ENCODE peak calls at places on chromosomes 3 and 15, in four cellular contexts. T is HepG2, B is K562, D is WTC11. M is an unnamed sample.

GRCh38 chr3:65268411-65268810 is 580.6 kb upstream of the ADAMTS9 start:
- DNase-seq in T (no peak), B (no peak), D (no peak), M (no peak)

GRCh38 chr3:128271536-128272332 is 118.5 kb downstream of the EEFSEC start:
- DNase-seq in T (no peak), B (no peak), D (no peak), M (peak; percentile 51)

GRCh38 chr3:178304758-178305157 is 231.5 kb upstream of the KCNMB2 start:
- DNase-seq in T (no peak), B (no peak), D (no peak), M (no peak)

GRCh38 chr15:39625856-39626255 is 45.0 kb downstream of the THBS1 start:
- DNase-seq in T (no peak), B (no peak), D (no peak), M (no peak)

GRCh38 chr3:30492581-30493192 is 113.7 kb upstream of the TGFBR2 start:
- DNase-seq in T (peak; percentile 100), B (no peak), D (no peak), M (no peak)

GRCh38 chr3:14369675-14370669 is 32.4 kb upstream of the SLC6A6 start:
- DNase-seq in T (peak; percentile 41), B (peak; percentile 61), D (peak; percentile 70), M (no peak)

GRCh38 chr15:100831466-100831865 is 48.2 kb upstream of the ALDH1A3 start:
- DNase-seq in T (no peak), B (no peak), D (no peak), M (no peak)

GRCh38 chr3:194389269-194389668 is 9.8 kb downstream of the GP5 start:
- DNase-seq in T (no peak), B (no peak), D (no peak), M (peak; percentile 10)

GRCh38 chr3:171940250-171940649 is 97.1 kb downstream of the TMEM212 start:
- DNase-seq in T (no peak), B (no peak), D (no peak), M (no peak)

GRCh38 chr15:72231847-72232461 is 964 bp upstream of the PKM start:
- DNase-seq in T (peak; percentile 63), B (peak; percentile 88), D (no peak), M (peak; percentile 44)

GRCh38 chr3:170410428-170411029 is 8.1 kb upstream of the CLDN11 start:
- DNase-seq in T (no peak), B (peak; percentile 59), D (no peak), M (no peak)

GRCh38 chr3:98596902-98597500 is 3.6 kb upstream of the CPOX start:
- DNase-seq in T (peak; percentile 28), B (peak; percentile 51), D (no peak), M (peak; percentile 30)

GRCh38 chr15:61633951-61634350 is 404.8 kb upstream of the RORA start:
- DNase-seq in T (no peak), B (no peak), D (no peak), M (no peak)

GRCh38 chr3:138332472-138333073 is 2.9 kb upstream of the NME9 start:
- DNase-seq in T (peak; percentile 48), B (peak; percentile 32), D (no peak), M (peak; percentile 50)

GRCh38 chr3:126837773-126838172 is 133.7 kb downstream of the CHCHD6 start:
- DNase-seq in T (no peak), B (no peak), D (no peak), M (no peak)

GRCh38 chr3:32626650-32627049 is 56.0 kb upstream of the DYNC1LI1 start:
- DNase-seq in T (no peak), B (no peak), D (no peak), M (no peak)
- TF ChIP-seq FOXJ3 in T (no peak), B (no peak), D (no peak), M (no peak)

GRCh38 chr3:10459954-10460754 is 45.2 kb downstream of the ATP2B2 start:
- DNase-seq in T (peak; percentile 73), B (peak; percentile 81), D (peak; percentile 98), M (no peak)
- TF ChIP-seq FOXJ3 in T (no peak), B (peak; percentile 73), D (peak; percentile 95), M (no peak)

GRCh38 chr3:44198265-44198956 is 43.3 kb upstream of the TOPAZ1 start:
- DNase-seq in T (peak; percentile 55), B (peak; percentile 84), D (peak; percentile 77), M (peak; percentile 79)
- TF ChIP-seq FOXJ3 in T (no peak), B (no peak), D (no peak), M (no peak)

DNA sequence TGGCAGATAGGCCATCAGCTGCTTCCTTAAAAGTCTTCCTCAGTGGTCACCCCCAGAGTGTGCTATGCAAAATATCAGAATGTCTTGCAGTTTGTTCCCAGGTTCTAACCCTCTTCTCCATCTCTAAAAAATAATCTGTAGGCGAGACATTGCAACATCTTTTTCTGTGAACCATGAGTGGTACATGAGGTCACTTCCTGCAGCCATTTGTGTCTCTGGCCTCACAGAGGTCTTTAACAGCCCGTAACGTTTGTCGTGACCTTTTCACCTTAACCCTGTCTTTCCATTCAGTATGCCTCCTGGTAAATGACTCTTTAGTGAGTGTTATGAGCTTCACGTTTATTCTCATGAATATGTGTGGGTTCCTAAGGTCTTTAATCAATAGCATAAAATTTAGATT is 145.4 kb downstream of the KLHL25 start:
- DNase-seq in T (peak; percentile 74), B (peak; percentile 2), D (no peak), M (no peak)
- TF ChIP-seq FOXJ3 in T (no peak), B (no peak), D (no peak), M (no peak)

DNA sequence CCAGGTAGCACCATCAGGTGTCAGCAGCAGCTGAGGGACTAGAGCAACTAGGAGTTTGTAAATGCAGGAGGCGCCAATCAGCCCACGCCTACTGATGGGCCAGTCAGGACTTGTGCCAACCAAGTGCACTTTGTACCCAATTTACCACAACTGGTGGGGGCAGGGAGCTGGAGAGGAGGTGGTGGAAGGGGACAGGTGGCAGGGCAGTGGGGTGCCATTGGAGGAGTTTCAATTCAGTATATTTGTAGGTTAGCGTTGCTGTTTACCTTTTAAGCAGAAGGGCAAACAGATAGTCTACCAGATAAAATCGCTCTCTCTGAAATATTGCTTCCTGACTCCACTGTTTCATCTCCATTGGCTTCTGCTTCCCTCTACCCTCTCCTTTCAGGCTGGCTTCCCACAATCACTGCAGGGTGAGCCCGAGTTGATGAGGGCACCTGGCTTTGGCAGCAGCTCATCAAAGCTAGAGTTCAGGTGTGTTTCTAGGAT is 75.7 kb downstream of the TRIM69 start:
- DNase-seq in T (peak; percentile 93), B (no peak), D (no peak), M (no peak)
- TF ChIP-seq FOXJ3 in T (peak; percentile 50), B (no peak), D (no peak), M (no peak)

GRCh38 chr3:133930341-133930933 is 34.8 kb upstream of the RAB6B start:
- DNase-seq in T (peak; percentile 25), B (peak; percentile 53), D (no peak), M (peak; percentile 67)
- TF ChIP-seq FOXJ3 in T (no peak), B (no peak), D (no peak), M (no peak)

DNA sequence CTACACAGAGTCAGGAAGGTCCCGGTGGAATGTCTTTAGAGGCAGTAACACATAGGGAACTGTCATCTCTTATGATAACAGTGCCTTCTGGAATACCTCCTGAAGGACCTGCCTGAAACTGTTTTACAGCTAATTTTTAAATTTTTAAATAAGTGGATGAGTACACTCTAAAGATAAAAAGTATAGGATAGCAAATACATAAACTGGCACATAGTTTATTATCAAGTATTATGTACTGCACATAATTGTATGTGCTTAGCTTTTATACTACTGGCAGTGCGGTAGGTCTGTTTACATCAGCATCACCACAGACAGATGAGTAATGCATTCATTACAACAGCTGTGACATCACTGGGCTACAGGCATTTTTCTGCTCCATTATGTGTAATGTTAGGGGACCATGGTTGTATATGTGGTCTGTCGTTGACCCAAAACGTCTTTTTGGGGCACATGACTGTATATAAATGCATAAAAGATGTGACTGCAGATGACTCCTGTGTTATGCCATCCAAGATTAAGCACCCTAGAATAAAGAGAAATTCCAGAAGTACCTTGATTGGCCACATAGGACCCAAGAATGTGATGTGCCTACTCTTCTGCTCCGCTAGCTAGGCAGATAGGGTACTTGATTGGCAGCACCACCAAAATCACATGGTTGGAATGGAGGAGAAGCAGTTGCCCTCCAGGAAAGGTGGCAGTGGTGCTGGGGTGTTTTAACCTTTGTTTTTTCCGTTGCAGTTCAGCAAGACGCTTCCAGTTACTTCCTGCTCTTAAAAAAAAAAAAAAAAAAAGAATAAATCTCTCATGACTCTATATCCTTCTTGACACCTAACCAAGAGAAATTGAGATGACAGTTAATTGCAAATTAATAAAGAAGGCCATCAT is 3.3 kb downstream of the VPS8 start:
- DNase-seq in T (no peak), B (no peak), D (no peak), M (no peak)
- TF ChIP-seq FOXJ3 in T (no peak), B (no peak), D (no peak), M (no peak)

DNA sequence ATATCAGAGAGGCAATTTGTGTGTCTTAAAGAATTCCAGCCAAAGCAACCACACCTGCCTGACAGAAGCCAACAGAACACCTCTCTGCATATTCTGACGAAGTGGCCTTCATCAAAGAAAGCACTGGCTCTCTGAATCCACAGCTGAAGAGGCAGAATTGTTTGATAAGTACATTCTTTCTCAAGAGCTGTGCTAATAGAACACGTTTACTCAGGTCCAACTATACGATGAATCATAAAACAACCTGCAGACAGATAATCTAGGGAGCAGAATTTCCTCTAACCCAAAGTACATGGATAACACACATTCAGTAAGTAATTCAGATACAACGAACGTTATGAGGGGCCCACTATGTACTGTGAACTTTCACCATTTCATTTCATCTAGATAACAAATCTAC is 25.4 kb downstream of the ALDH1A2 start:
- DNase-seq in T (no peak), B (no peak), D (no peak), M (no peak)
- TF ChIP-seq FOXJ3 in T (no peak), B (no peak), D (no peak), M (no peak)